ENCODE peak calls at places on chromosomes 12 and 14, in five cellular contexts. J is stimulated activated effector memory CD8-positive, alpha-beta T cell treated with anti-CD3 and anti-CD28 coated beads, Interleukin-12 subunit alpha, Interleukin-12 subunit beta, amount 100 ng/mL, for 72 hours; K is neural progenitor cell; Q is Peyer's patch; O is NCI-H146. N is an unnamed sample.

GRCh38 chr14:91835920-91836843 is 31.2 kb downstream of the TC2N start:
- DNase-seq in J (peak), K (peak), Q (peak), O (peak), N (peak)

GRCh38 chr12:123232472-123232806 is 502 bp downstream of the MPHOSPH9 start:
- DNase-seq in J (no peak), K (no peak), Q (no peak), O (no peak), N (peak)

GRCh38 chr12:69476276-69477017 is 6.3 kb downstream of the FRS2 start:
- DNase-seq in J (no peak), K (no peak), Q (no peak), O (no peak), N (peak)

GRCh38 chr12:124544983-124545382 is 22.4 kb downstream of the NCOR2 start:
- DNase-seq in J (no peak), K (no peak), Q (no peak), O (no peak), N (no peak)

GRCh38 chr12:52581066-52581465 is 7.4 kb upstream of the KRT74 start:
- DNase-seq in J (no peak), K (no peak), Q (no peak), O (no peak), N (no peak)

GRCh38 chr12:12927211-12928079 is 24.5 kb downstream of the GPRC5D start:
- DNase-seq in J (peak), K (no peak), Q (peak), O (peak), N (no peak)

GRCh38 chr14:74362361-74362915 is 14.2 kb downstream of the VRTN start:
- DNase-seq in J (peak), K (peak), Q (peak), O (peak), N (peak)

GRCh38 chr14:99264691-99265090 is 7.3 kb downstream of the BCL11B start:
- DNase-seq in J (no peak), K (no peak), Q (peak), O (no peak), N (no peak)

GRCh38 chr14:66087231-66087630 is 398.9 kb upstream of the CCDC196 start:
- DNase-seq in J (no peak), K (no peak), Q (no peak), O (no peak), N (peak)

GRCh38 chr12:94386422-94386821 is 73.2 kb downstream of the CEP83 start:
- DNase-seq in J (no peak), K (no peak), Q (no peak), O (no peak), N (no peak)

GRCh38 chr14:101875041-101875725 is 89.2 kb upstream of the DYNC1H1 start:
- DNase-seq in J (no peak), K (no peak), Q (no peak), O (no peak), N (no peak)

GRCh38 chr14:98477935-98478334 is 794.1 kb downstream of the BCL11B start:
- DNase-seq in J (no peak), K (no peak), Q (no peak), O (no peak), N (no peak)